ENCODE peak calls at places on chromosomes 7 and 10, in five cellular contexts. J, D, G, I and L are unnamed samples.

GRCh38 chr7:111059826-111060225 is 31.1 kb upstream of the LRRN3 start:
- DNase-seq in J (no peak), D (no peak), G (no peak), I (no peak), L (no peak)

GRCh38 chr10:28434063-28434462 is 98.9 kb upstream of the WAC start:
- DNase-seq in J (no peak), D (no peak), G (no peak), I (no peak), L (no peak)

GRCh38 chr7:75762350-75762917 is 9.6 kb downstream of the CCL26 start:
- DNase-seq in J (peak; percentile 77), D (peak; percentile 40), G (peak; percentile 59), I (peak; percentile 65), L (peak; percentile 80)

GRCh38 chr7:5348134-5349004 is 65.6 kb downstream of the SLC29A4 start:
- DNase-seq in J (no peak), D (no peak), G (no peak), I (no peak), L (no peak)

GRCh38 chr7:150942591-150943452 is 35.3 kb downstream of the KCNH2 start:
- DNase-seq in J (no peak), D (no peak), G (no peak), I (no peak), L (no peak)

GRCh38 chr7:137609500-137609899 is 237.3 kb downstream of the DGKI start:
- DNase-seq in J (no peak), D (no peak), G (no peak), I (no peak), L (no peak)

GRCh38 chr10:114308470-114309110 is 69.5 kb downstream of the VWA2 start:
- DNase-seq in J (no peak), D (no peak), G (no peak), I (no peak), L (no peak)

GRCh38 chr7:51950811-51951210 is 634.2 kb upstream of the COBL start:
- DNase-seq in J (no peak), D (no peak), G (no peak), I (no peak), L (no peak)

GRCh38 chr7:12728192-12728538 is 40.7 kb downstream of the ARL4A start:
- DNase-seq in J (no peak), D (no peak), G (no peak), I (no peak), L (no peak)

GRCh38 chr10:129743738-129744133 is 220.3 kb downstream of the EBF3 start:
- DNase-seq in J (no peak), D (no peak), G (no peak), I (no peak), L (no peak)

GRCh38 chr7:37916673-37917660 is at the start of gene SFRP4:
- DNase-seq in J (peak; percentile 1), D (no peak), G (peak; percentile 76), I (peak; percentile 28), L (peak; percentile 84)

GRCh38 chr7:37719077-37719476 is 35.5 kb downstream of the GPR141 start:
- DNase-seq in J (no peak), D (no peak), G (no peak), I (no peak), L (no peak)

GRCh38 chr10:102646610-102647432 is 2.5 kb downstream of the TRIM8 start:
- DNase-seq in J (peak; percentile 55), D (no peak), G (no peak), I (no peak), L (no peak)

GRCh38 chr10:99593312-99593711 is 26.9 kb downstream of the SLC25A28 start:
- DNase-seq in J (no peak), D (no peak), G (peak; percentile 47), I (no peak), L (no peak)

GRCh38 chr10:122113161-122113944 is 124.4 kb downstream of the TACC2 start:
- DNase-seq in J (peak; percentile 68), D (no peak), G (peak; percentile 78), I (peak; percentile 15), L (peak; percentile 88)

GRCh38 chr7:2943851-2944601 is 99.6 kb downstream of the CARD11 start:
- DNase-seq in J (no peak), D (no peak), G (no peak), I (no peak), L (no peak)

GRCh38 chr10:99341860-99342517 is 12.8 kb downstream of the CNNM1 start:
- DNase-seq in J (peak; percentile 45), D (no peak), G (no peak), I (no peak), L (no peak)

GRCh38 chr7:43618073-43618472 is 35.2 kb downstream of the STK17A start:
- DNase-seq in J (no peak), D (no peak), G (no peak), I (no peak), L (no peak)
- TF ChIP-seq POLR2A in J (no peak), D (peak; percentile 23), G (no peak), I (no peak), L (no peak)

DNA sequence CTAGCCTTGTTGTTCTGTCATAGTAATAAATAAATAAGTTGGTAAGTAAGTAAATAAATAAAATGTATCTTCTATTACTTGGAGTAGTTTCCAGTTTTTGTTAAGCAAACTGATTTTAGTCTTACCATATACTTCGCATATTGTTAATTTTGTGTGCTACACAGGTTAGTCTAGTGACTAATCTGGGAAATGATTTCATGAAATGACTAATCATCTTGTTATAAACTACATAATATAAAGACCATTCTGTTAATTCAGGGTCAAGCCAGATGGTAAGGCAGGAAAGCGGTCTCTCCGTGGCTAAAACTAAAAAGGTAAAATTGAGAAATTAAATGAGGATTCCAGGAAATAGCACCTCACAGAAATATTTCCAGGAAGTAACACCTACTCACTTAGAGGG is 58.5 kb upstream of the FOXP2 start:
- DNase-seq in J (peak; percentile 40), D (no peak), G (no peak), I (no peak), L (no peak)
- TF ChIP-seq SMC3 in J (no peak), D (no peak), G (no peak), I (no peak), L (no peak)

GRCh38 chr7:47338031-47338430 is 243.9 kb downstream of the TNS3 start:
- DNase-seq in J (peak; percentile 55), D (no peak), G (no peak), I (no peak), L (no peak)
- TF ChIP-seq BHLHE40 in J (no peak), D (no peak), G (no peak), I (no peak), L (no peak)

DNA sequence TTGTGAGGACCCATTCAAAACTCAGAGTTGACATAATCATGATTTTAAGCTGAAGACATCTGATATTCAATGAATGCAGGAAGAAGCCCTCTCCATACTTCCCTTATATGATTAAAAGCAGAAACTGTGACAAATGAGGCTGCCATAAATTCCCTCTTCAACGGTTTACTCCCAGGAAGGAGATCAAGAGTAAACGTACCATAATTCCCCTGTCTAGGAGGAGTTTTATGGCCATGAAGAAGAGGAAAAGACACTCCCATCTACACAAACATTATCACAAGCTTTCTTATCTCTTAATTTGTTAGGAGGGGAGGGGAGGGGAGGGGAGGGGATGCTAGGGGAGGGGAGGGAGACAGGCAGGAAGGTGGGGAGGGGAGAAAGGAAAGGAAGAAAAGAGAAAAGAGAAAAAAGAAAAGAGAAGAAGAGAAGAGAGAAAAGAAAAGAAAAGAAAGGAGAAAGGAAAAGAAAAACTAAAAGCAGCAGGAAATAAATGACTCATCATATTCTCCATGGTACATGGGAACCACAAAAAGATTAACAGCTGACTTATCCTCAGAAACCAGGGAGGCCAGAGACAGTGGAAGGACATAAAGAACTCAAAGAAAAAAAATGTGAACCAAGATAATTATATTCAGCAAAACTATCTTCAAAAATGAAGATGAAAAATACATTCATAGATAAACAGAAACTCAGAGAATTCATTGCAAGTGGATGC is 121.6 kb downstream of the ALOX5 start:
- DNase-seq in J (no peak), D (no peak), G (no peak), I (peak; percentile 55), L (peak; percentile 33)
- TF ChIP-seq POLR2A in J (no peak), D (no peak), G (no peak), I (no peak), L (no peak)

DNA sequence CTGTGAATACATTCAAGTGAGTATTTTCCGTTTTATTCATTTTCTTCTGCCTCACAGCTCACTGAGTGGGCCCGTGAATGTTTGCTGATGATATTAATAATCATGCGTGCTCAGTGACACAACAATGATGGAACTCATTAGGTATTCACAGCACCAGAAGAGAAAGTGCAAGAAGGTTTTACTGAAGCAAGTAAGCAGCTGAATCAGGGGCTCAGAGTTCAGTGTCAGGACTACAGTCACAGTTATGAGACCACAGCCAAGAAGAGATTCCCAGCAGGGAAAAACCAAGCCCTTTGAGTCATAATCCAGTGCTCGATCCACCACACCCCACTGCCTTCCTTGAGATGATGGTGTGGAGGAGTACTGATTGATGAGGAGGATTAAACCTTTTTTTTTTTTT is 247.4 kb downstream of the KIAA1217 start:
- DNase-seq in J (peak; percentile 98), D (no peak), G (no peak), I (no peak), L (no peak)
- TF ChIP-seq SMC3 in J (no peak), D (no peak), G (no peak), I (no peak), L (no peak)